ENCODE peak calls at places on chromosome 2, in six cellular contexts. P is GM23338, H is neural progenitor cell, I is IMR-90, T is transverse colon, F is adipocyte. L is an unnamed sample. For H3K27me3, the result is how much of the 10 kb centered on the place peaks cover.

GRCh38 chr2:106095478-106096392 is 98.4 kb downstream of the UXS1 start:
- DNase-seq in H (no peak), P (no peak), T (peak), I (no peak), F (no peak), L (peak)

GRCh38 chr2:201806442-201806841 is at the start of gene CDK15:
- DNase-seq in T (no peak), P (no peak), F (peak), I (peak), H (no peak), L (no peak)

GRCh38 chr2:192197387-192197786 is 2.7 kb upstream of the TMEFF2 start:
- DNase-seq in P (no peak), H (no peak), I (no peak), T (no peak), F (peak), L (no peak)

GRCh38 chr2:216519154-216519762 is 20.6 kb downstream of the RPL37A start:
- DNase-seq in I (peak), P (peak), T (peak), F (peak), H (peak), L (no peak)

GRCh38 chr2:29920130-29920577 is 1.2 kb downstream of the ALK start:
- DNase-seq in H (peak), P (peak), F (peak), I (no peak), T (peak), L (no peak)

GRCh38 chr2:38261569-38262513 is 115.2 kb downstream of the ATL2 start:
- DNase-seq in F (no peak), I (no peak), T (no peak), P (no peak), H (peak), L (no peak)

GRCh38 chr2:241063093-241063551 is 39.0 kb downstream of the MTERF4 start:
- DNase-seq in I (no peak), F (no peak), H (no peak), P (no peak), T (no peak), L (no peak)

GRCh38 chr2:217919781-217920351 is 82.9 kb downstream of the TNS1 start:
- DNase-seq in T (no peak), F (peak), H (no peak), I (peak), P (peak), L (no peak)

DNA sequence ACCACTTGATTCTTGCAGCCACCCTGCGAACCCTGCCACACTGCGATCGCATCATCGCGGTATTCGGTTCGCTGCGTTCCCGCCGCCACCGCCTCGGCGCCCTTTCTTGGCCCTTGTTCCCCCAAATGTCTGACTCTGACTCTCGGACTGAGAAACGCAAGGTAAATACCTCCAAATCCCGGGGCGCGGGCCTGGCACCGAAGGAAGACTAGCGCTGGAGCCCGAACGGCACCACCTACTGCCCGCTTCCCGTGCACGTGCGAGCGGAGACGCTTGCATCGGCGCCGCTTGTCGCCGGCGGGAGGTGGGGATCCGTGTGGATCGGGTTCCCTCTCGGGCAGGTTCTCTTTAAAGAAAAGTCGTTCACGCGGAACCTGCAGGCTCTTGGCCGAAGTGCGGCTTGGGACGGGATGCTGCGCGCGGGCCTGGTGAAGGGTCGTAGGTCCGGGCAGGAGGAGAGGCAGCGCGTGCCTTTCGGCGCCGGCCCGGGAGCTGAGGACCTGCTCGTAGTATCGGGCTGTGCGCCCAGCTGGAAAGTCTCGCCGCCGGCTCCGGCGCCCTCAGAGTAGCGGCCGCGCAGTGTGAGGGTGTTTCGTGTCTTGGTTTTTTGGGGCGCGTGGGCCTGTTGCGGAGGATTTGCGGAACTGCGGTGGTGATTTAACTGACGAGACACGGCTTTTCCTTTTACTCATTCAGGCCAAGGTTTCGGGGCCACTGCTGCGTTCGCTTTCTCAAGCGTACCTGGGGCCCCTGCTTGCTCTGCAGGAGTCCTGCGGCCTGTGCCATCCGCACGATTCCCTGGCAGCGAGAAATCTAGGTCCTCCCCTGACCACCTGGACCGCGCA is 536 bp downstream of the BCL2L11 start:
- DNase-seq in P (peak), H (peak), T (peak), I (no peak), F (peak), L (no peak)
- H3K27me3 ChIP-seq in P (half or more), H (under half), T (under half), I (under half), F (under half), L (under half)

GRCh38 chr2:117432746-117433145 is 381.7 kb upstream of the DDX18 start:
- DNase-seq in P (no peak), F (no peak), I (no peak), T (no peak), H (no peak), L (no peak)
- H3K4me3 ChIP-seq in P (no peak), F (no peak), I (no peak), T (no peak), H (no peak), L (no peak)

DNA sequence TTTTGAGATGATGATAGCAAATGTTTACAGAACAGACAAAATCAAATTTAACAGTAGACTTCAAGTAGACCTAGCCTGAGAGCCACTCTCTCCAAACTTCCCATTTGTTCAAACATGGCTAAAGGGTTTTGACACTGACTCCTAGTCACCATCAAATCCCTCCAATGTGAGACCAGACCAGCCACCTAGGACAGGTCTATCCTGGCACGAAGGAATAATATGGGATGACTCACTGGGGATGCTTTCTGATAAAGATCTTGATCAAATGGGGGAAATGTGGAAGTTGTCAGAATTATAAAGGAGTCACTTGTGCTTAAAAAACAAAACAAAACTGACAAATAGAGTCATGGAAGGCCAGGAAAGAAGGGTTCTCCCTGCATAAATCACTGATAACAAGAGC is 95.7 kb downstream of the EDAR start:
- DNase-seq in F (no peak), I (no peak), H (no peak), T (no peak), P (no peak), L (no peak)
- H3K27me3 ChIP-seq in F (under half), I (under half), H (under half), T (under half), P (under half), L (under half)

DNA sequence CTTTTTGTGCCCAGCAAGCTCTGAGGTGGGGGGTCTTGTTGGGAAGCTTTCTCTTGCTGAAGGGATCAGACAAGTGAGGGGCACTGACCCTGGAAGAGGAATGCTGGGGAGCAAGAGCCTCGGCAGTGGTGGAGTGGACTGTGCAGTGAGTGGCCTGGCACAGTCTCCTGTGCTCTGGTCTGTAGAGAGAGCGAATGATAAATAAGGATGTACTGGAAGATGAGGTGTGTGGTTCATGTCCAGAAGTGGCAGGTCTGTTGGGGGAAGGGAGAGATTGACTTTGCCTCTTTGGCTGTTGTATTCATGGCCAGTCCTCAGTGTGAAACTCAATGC is 5.3 kb upstream of the SLC20A1 start:
- DNase-seq in T (no peak), P (no peak), I (no peak), F (no peak), H (no peak), L (no peak)
- H3K4me3 ChIP-seq in T (no peak), P (no peak), I (no peak), F (no peak), H (no peak), L (no peak)

GRCh38 chr2:203706403-203706802 is at the start of gene CD28:
- DNase-seq in F (no peak), P (no peak), H (no peak), I (no peak), T (peak), L (peak)
- H3K27me3 ChIP-seq in F (under half), P (under half), H (under half), I (under half), T (under half), L (under half)